ENCODE peak calls at places on chromosomes 5 and 9, in seven cellular contexts. B, F, K, L, S, G and C are unnamed samples.

GRCh38 chr5:143154495-143155375 is 248.8 kb downstream of the NR3C1 start:
- DNase-seq in L (no peak), B (peak), F (no peak), S (no peak), K (no peak), G (no peak), C (no peak)

GRCh38 chr5:136979131-136979530 is 520.0 kb downstream of the SPOCK1 start:
- DNase-seq in K (no peak), B (peak), F (no peak), S (no peak), G (no peak), L (no peak), C (no peak)

GRCh38 chr5:95262933-95263660 is 21.8 kb downstream of the MCTP1 start:
- DNase-seq in L (no peak), B (no peak), G (no peak), K (no peak), S (no peak), F (no peak), C (no peak)

GRCh38 chr5:174239718-174240117 is 194.2 kb downstream of the NSG2 start:
- DNase-seq in K (no peak), L (no peak), G (no peak), F (no peak), S (no peak), B (no peak), C (no peak)

GRCh38 chr9:77763566-77763965 is 115.4 kb upstream of the GNA14 start:
- DNase-seq in F (no peak), S (no peak), B (no peak), K (no peak), L (no peak), G (peak), C (peak)

GRCh38 chr9:84773023-84773422 is 103.5 kb downstream of the NTRK2 start:
- DNase-seq in G (no peak), B (no peak), S (no peak), L (no peak), K (no peak), F (no peak), C (no peak)

GRCh38 chr9:83219924-83220438 is 157.0 kb upstream of the RASEF start:
- DNase-seq in F (no peak), G (peak), L (no peak), B (no peak), S (no peak), K (no peak), C (no peak)

GRCh38 chr5:80798633-80799032 is 143.8 kb upstream of the DHFR start:
- DNase-seq in F (no peak), L (no peak), B (no peak), G (no peak), S (no peak), K (no peak), C (no peak)

GRCh38 chr5:142836048-142836447 is 65.9 kb downstream of the ARHGAP26 start:
- DNase-seq in F (no peak), S (no peak), K (no peak), B (no peak), G (no peak), L (no peak), C (no peak)

GRCh38 chr5:89200899-89201298 is 317.9 kb upstream of the MEF2C start:
- DNase-seq in L (no peak), B (no peak), F (no peak), S (no peak), K (no peak), G (no peak), C (no peak)

GRCh38 chr5:50853151-50853550 is 186.7 kb downstream of the PARP8 start:
- DNase-seq in F (peak), G (no peak), S (no peak), L (peak), B (no peak), K (no peak), C (no peak)

GRCh38 chr5:119811443-119811842 is 182.1 kb downstream of the FAM170A start:
- DNase-seq in F (no peak), K (no peak), G (no peak), L (no peak), S (no peak), B (no peak), C (no peak)

GRCh38 chr5:39526914-39527477 is 102.2 kb upstream of the DAB2 start:
- DNase-seq in F (no peak), L (no peak), S (no peak), G (no peak), B (no peak), K (no peak), C (no peak)

GRCh38 chr5:36311967-36312366 is 10.3 kb upstream of the RANBP3L start:
- DNase-seq in G (no peak), F (no peak), K (no peak), B (no peak), L (no peak), S (no peak), C (no peak)

GRCh38 chr9:130624154-130624553 is 40.2 kb upstream of the PRDM12 start:
- DNase-seq in G (no peak), K (no peak), L (no peak), S (no peak), F (no peak), B (no peak), C (no peak)

GRCh38 chr9:89524888-89525385 is 27.0 kb upstream of the SEMA4D start:
- DNase-seq in S (no peak), L (no peak), B (no peak), K (no peak), G (no peak), F (no peak), C (no peak)

GRCh38 chr5:52898961-52899680 is 90.0 kb upstream of the ITGA2 start:
- DNase-seq in S (no peak), K (no peak), F (no peak), G (no peak), B (no peak), L (no peak), C (no peak)

GRCh38 chr5:1444361-1445189 is 665 bp downstream of the SLC6A3 start:
- DNase-seq in L (no peak), B (no peak), G (no peak), K (no peak), F (no peak), S (no peak), C (no peak)

GRCh38 chr5:94316916-94317838 is 301.2 kb downstream of the KIAA0825 start:
- DNase-seq in F (no peak), S (no peak), G (no peak), L (no peak), B (no peak), K (no peak), C (no peak)